ENCODE peak calls at places on chromosomes 3 and 15, in six cellular contexts. U, E, N, H, G and Q are unnamed samples.

GRCh38 chr3:10557783-10558373 is 52.5 kb upstream of the ATP2B2 start:
- DNase-seq in U (peak; percentile 14), E (peak; percentile 8), N (no peak), H (no peak), G (no peak), Q (no peak)

GRCh38 chr3:151319613-151320012 is 3.0 kb upstream of the GPR87 start:
- DNase-seq in U (no peak), E (peak; percentile 28), N (no peak), H (no peak), G (no peak), Q (no peak)

GRCh38 chr3:96449803-96450202 is 364.6 kb upstream of the EPHA6 start:
- DNase-seq in U (peak; percentile 26), E (no peak), N (no peak), H (no peak), G (no peak), Q (no peak)

GRCh38 chr3:127771746-127772145 is 50.6 kb downstream of the MGLL start:
- DNase-seq in U (no peak), E (no peak), N (no peak), H (no peak), G (no peak), Q (no peak)

GRCh38 chr3:172323894-172324590 is 124.2 kb downstream of the GHSR start:
- DNase-seq in U (no peak), E (peak; percentile 60), N (no peak), H (no peak), G (no peak), Q (peak; percentile 22)

GRCh38 chr15:38477637-38478036 is 23.7 kb downstream of the FAM98B start:
- DNase-seq in U (no peak), E (no peak), N (no peak), H (no peak), G (no peak), Q (no peak)

GRCh38 chr3:60497922-60498321 is 753.3 kb downstream of the FHIT start:
- DNase-seq in U (no peak), E (no peak), N (no peak), H (no peak), G (no peak), Q (no peak)

GRCh38 chr15:68819451-68820204 is 1.1 kb downstream of the ANP32A start:
- DNase-seq in U (peak; percentile 44), E (peak; percentile 63), N (peak; percentile 68), H (peak; percentile 54), G (no peak), Q (peak; percentile 42)

GRCh38 chr3:29277249-29277648 is 3.6 kb upstream of the RBMS3 start:
- DNase-seq in U (no peak), E (no peak), N (no peak), H (no peak), G (no peak), Q (no peak)

GRCh38 chr3:80559701-80560100 is 791.9 kb upstream of the ROBO1 start:
- DNase-seq in U (no peak), E (no peak), N (no peak), H (no peak), G (no peak), Q (no peak)

GRCh38 chr15:63025460-63025859 is 17.1 kb upstream of the TPM1 start:
- DNase-seq in U (no peak), E (no peak), N (no peak), H (no peak), G (no peak), Q (no peak)

GRCh38 chr3:55624238-55624637 is 137.1 kb upstream of the WNT5A start:
- DNase-seq in U (no peak), E (peak; percentile 43), N (no peak), H (no peak), G (no peak), Q (no peak)

GRCh38 chr3:127162947-127163645 is 29.8 kb upstream of the PRR23E start:
- DNase-seq in U (peak; percentile 66), E (no peak), N (no peak), H (no peak), G (peak; percentile 42), Q (no peak)

GRCh38 chr3:127556565-127556964 is 34.0 kb downstream of the TPRA1 start:
- DNase-seq in U (peak; percentile 65), E (no peak), N (no peak), H (no peak), G (no peak), Q (no peak)

GRCh38 chr3:16148213-16148612 is 26.3 kb upstream of the GALNT15 start:
- DNase-seq in U (no peak), E (no peak), N (no peak), H (no peak), G (no peak), Q (no peak)

GRCh38 chr15:37900286-37901221 is 33.9 kb upstream of the TMCO5A start:
- DNase-seq in U (no peak), E (peak; percentile 59), N (no peak), H (no peak), G (no peak), Q (no peak)

GRCh38 chr15:58770519-58770856 is 614 bp upstream of the MINDY2 start:
- DNase-seq in U (no peak), E (peak; percentile 89), N (no peak), H (no peak), G (no peak), Q (peak; percentile 66)

GRCh38 chr3:149493315-149494021 is 19.0 kb downstream of the TM4SF4 start:
- DNase-seq in U (no peak), E (no peak), N (no peak), H (no peak), G (no peak), Q (no peak)

GRCh38 chr3:63911395-63911900 is 735 bp downstream of the SCAANT1 start:
- DNase-seq in U (no peak), E (no peak), N (no peak), H (no peak), G (no peak), Q (peak; percentile 47)

GRCh38 chr3:143634991-143635390 is 213.3 kb downstream of the SLC9A9 start:
- DNase-seq in U (no peak), E (no peak), N (peak; percentile 50), H (no peak), G (no peak), Q (no peak)

GRCh38 chr15:57865294-57865693 is 158.8 kb downstream of the POLR2M start:
- DNase-seq in U (peak; percentile 39), E (no peak), N (no peak), H (no peak), G (peak; percentile 44), Q (peak; percentile 10)

GRCh38 chr3:110608566-110608965 is 463.1 kb upstream of the NECTIN3 start:
- DNase-seq in U (no peak), E (peak; percentile 52), N (no peak), H (no peak), G (no peak), Q (no peak)

GRCh38 chr3:104273046-104273649 is 1093.6 kb upstream of the ALCAM start:
- DNase-seq in U (no peak), E (peak; percentile 61), N (no peak), H (peak; percentile 17), G (no peak), Q (no peak)

GRCh38 chr15:66619152-66619903 is 53.5 kb upstream of the LCTL start:
- DNase-seq in U (peak; percentile 87), E (peak; percentile 68), N (peak; percentile 88), H (peak; percentile 62), G (peak; percentile 65), Q (peak; percentile 83)

DNA sequence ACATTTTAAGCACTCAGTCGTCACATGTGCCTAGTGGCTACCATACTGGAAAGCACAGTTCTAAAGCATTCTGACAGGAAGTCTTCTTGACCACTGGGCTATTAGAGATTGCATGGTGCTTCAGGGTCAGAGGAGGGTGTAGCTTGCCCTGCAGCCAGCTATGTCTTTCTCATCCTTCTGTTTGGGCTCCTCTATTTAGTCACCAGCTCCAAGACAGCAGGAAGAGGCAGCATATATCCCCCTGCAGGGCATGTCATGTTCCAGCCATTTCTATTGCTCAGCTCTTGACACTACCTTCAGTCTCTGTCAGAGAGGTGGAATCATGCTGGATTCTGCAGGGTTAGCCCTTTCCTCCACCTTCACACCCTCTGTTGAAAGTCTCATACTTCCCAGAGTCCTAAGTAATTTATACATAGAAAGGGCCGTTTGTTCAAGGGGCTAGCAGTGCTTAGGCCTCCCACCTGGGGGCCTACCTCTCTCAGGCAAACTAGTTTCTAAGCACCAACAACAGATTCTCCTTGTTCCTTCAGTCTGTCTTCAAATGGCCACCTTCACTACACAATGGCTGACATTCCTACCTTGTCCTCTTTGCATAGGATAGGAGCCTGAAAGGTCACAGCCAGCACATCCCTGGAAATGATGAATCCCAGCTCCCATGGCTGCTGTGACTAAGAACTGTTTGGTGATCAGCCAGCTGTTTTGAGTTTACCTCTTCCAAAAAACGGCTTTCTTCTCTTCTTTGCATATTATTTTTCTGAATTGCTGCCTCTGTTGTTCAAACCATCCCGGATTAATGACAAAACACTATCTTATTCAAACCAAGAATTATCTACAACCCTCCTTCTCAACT is 115.7 kb upstream of the BFSP2 start:
- DNase-seq in U (peak; percentile 63), E (no peak), N (no peak), H (no peak), G (no peak), Q (no peak)
- TF ChIP-seq CTCF in U (peak; percentile 58), E (no peak), N (no peak), H (no peak), G (no peak), Q (no peak)

GRCh38 chr3:113021471-113021870 is 30.7 kb downstream of the GTPBP8 start:
- DNase-seq in U (no peak), E (no peak), N (no peak), H (no peak), G (no peak), Q (no peak)
- TF ChIP-seq CTCF in U (no peak), E (no peak), N (no peak), H (no peak), G (no peak), Q (no peak)

GRCh38 chr3:158908187-158908762 is 106.4 kb downstream of the MFSD1 start:
- DNase-seq in U (no peak), E (peak; percentile 53), N (no peak), H (no peak), G (no peak), Q (no peak)
- TF ChIP-seq CTCF in U (no peak), E (peak; percentile 7), N (no peak), H (no peak), G (no peak), Q (no peak)

DNA sequence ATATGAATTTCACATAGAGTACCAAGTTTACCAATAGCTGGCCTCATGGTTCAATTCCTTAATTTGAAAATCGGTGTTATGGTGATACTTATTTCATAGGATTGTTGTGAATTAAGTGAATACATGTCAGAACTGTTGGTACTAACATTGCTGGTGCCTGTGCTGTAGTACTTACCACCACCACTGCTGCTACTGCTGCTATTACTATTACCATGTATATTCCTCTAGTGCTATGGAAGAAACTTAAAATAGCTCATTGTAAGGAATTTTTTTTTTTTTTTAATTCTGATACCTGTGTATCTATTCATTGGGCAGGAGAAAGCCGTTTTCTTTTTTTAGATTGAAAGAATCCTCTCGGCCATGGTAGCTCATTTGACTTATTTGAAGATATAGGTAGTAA is 3.6 kb downstream of the FYTTD1 start:
- DNase-seq in U (no peak), E (no peak), N (no peak), H (no peak), G (no peak), Q (no peak)
- TF ChIP-seq CTCF in U (no peak), E (peak; percentile 18), N (no peak), H (peak; percentile 28), G (no peak), Q (no peak)